ENCODE peak calls at places on chromosome X, in four cellular contexts. One of them, this sample, is unnamed.

GRCh38 chrX:150543230-150544155 is 24.9 kb upstream of the MTM1 start:
- DNase-seq in PC-3: no peak
- DNase-seq in transverse colon: no peak
- DNase-seq in adipocyte: no peak
- DNase-seq in this sample: no peak

GRCh38 chrX:20438871-20439526 is 172.3 kb upstream of the RPS6KA3 start:
- DNase-seq in PC-3: no peak
- DNase-seq in transverse colon: no peak
- DNase-seq in adipocyte: no peak
- DNase-seq in this sample: no peak

GRCh38 chrX:121122332-121122731 is 74.9 kb downstream of the GLUD2 start:
- DNase-seq in PC-3: peak; percentile 33
- DNase-seq in transverse colon: no peak
- DNase-seq in adipocyte: no peak
- DNase-seq in this sample: no peak

GRCh38 chrX:106919932-106920452 is at the start of gene CLDN2:
- DNase-seq in PC-3: no peak
- DNase-seq in adipocyte: no peak
- DNase-seq in transverse colon: no peak
- DNase-seq in this sample: no peak

GRCh38 chrX:71910526-71911022 is at the start of gene NHSL2:
- DNase-seq in PC-3: no peak
- DNase-seq in adipocyte: peak; percentile 57
- DNase-seq in transverse colon: no peak
- DNase-seq in this sample: peak; percentile 63

GRCh38 chrX:109974906-109975655 is 27.8 kb upstream of the TMEM164 start:
- DNase-seq in transverse colon: no peak
- DNase-seq in PC-3: peak; percentile 3
- DNase-seq in adipocyte: no peak
- DNase-seq in this sample: no peak

GRCh38 chrX:139077303-139078131 is 366.0 kb upstream of the FGF13 start:
- DNase-seq in adipocyte: no peak
- DNase-seq in PC-3: peak; percentile 88
- DNase-seq in transverse colon: no peak
- DNase-seq in this sample: no peak

GRCh38 chrX:29281078-29281742 is 694.0 kb downstream of the IL1RAPL1 start:
- DNase-seq in adipocyte: no peak
- DNase-seq in transverse colon: no peak
- DNase-seq in PC-3: no peak
- DNase-seq in this sample: no peak

GRCh38 chrX:23888887-23889501 is 18.7 kb downstream of the APOO start:
- DNase-seq in transverse colon: no peak
- DNase-seq in adipocyte: peak; percentile 18
- DNase-seq in PC-3: peak; percentile 51
- DNase-seq in this sample: no peak

GRCh38 chrX:24241822-24242648 is 71.8 kb downstream of the SUPT20HL2 start:
- DNase-seq in transverse colon: no peak
- DNase-seq in adipocyte: peak; percentile 51
- DNase-seq in PC-3: peak; percentile 49
- DNase-seq in this sample: no peak

GRCh38 chrX:124263743-124264142 is 68.7 kb upstream of the TEX13D start:
- DNase-seq in adipocyte: no peak
- DNase-seq in PC-3: peak; percentile 18
- DNase-seq in transverse colon: no peak
- DNase-seq in this sample: no peak

GRCh38 chrX:56790778-56791177 is 61.7 kb downstream of the NBDY start:
- DNase-seq in PC-3: no peak
- DNase-seq in transverse colon: peak; percentile 1
- DNase-seq in adipocyte: no peak
- DNase-seq in this sample: no peak

GRCh38 chrX:150165776-150166610 is 197.1 kb upstream of the MAMLD1 start:
- DNase-seq in PC-3: no peak
- DNase-seq in transverse colon: no peak
- DNase-seq in adipocyte: no peak
- DNase-seq in this sample: no peak

GRCh38 chrX:152904151-152905080 is 6.5 kb downstream of the ZNF185 start:
- DNase-seq in adipocyte: peak; percentile 68
- DNase-seq in transverse colon: peak; percentile 51
- DNase-seq in PC-3: peak; percentile 60
- DNase-seq in this sample: peak; percentile 81

GRCh38 chrX:20363003-20363674 is 96.4 kb upstream of the RPS6KA3 start:
- DNase-seq in adipocyte: no peak
- DNase-seq in PC-3: no peak
- DNase-seq in transverse colon: peak; percentile 21
- DNase-seq in this sample: no peak

GRCh38 chrX:134542485-134542884 is 82.5 kb downstream of the HPRT1 start:
- DNase-seq in PC-3: peak; percentile 73
- DNase-seq in transverse colon: no peak
- DNase-seq in adipocyte: peak; percentile 62
- DNase-seq in this sample: no peak

GRCh38 chrX:21975827-21976226 is 35.3 kb downstream of the SMS start:
- DNase-seq in adipocyte: peak; percentile 60
- DNase-seq in PC-3: peak; percentile 66
- DNase-seq in transverse colon: no peak
- DNase-seq in this sample: no peak

GRCh38 chrX:56550667-56551066 is 12.8 kb upstream of the UBQLN2 start:
- DNase-seq in PC-3: no peak
- DNase-seq in adipocyte: no peak
- DNase-seq in transverse colon: no peak
- DNase-seq in this sample: no peak

GRCh38 chrX:15158736-15159406 is 111.0 kb downstream of the ASB9 start:
- DNase-seq in transverse colon: no peak
- DNase-seq in adipocyte: no peak
- DNase-seq in PC-3: peak; percentile 60
- DNase-seq in this sample: no peak

GRCh38 chrX:96576358-96576757 is 108.3 kb upstream of the DIAPH2 start:
- DNase-seq in adipocyte: peak; percentile 10
- DNase-seq in PC-3: peak; percentile 3
- DNase-seq in transverse colon: no peak
- DNase-seq in this sample: no peak

GRCh38 chrX:71533514-71533849 is 578 bp downstream of the OGT start:
- DNase-seq in adipocyte: peak; percentile 29
- DNase-seq in transverse colon: no peak
- DNase-seq in PC-3: no peak
- DNase-seq in this sample: no peak

GRCh38 chrX:22652596-22652995 is 347.2 kb upstream of the DDX53 start:
- DNase-seq in adipocyte: peak; percentile 10
- DNase-seq in transverse colon: peak; percentile 12
- DNase-seq in PC-3: peak; percentile 50
- DNase-seq in this sample: no peak

GRCh38 chrX:21840199-21840557 is 761 bp downstream of the MBTPS2 start:
- DNase-seq in PC-3: no peak
- DNase-seq in transverse colon: no peak
- DNase-seq in adipocyte: peak; percentile 7
- DNase-seq in this sample: no peak

GRCh38 chrX:131202766-131203165 is 86.3 kb downstream of the IGSF1 start:
- DNase-seq in adipocyte: no peak
- DNase-seq in PC-3: no peak
- DNase-seq in transverse colon: no peak
- DNase-seq in this sample: no peak

GRCh38 chrX:118062817-118063615 is 53.6 kb downstream of the KLHL13 start:
- DNase-seq in adipocyte: no peak
- DNase-seq in PC-3: no peak
- DNase-seq in transverse colon: no peak
- DNase-seq in this sample: no peak

GRCh38 chrX:57595381-57595811 is 3.6 kb downstream of the ZXDB start:
- DNase-seq in transverse colon: no peak
- DNase-seq in PC-3: peak; percentile 84
- DNase-seq in adipocyte: peak; percentile 62
- DNase-seq in this sample: no peak

GRCh38 chrX:118679290-118679689 is 48.1 kb upstream of the IL13RA1 start:
- DNase-seq in adipocyte: no peak
- DNase-seq in transverse colon: no peak
- DNase-seq in PC-3: no peak
- DNase-seq in this sample: no peak

GRCh38 chrX:16479206-16479869 is 170.6 kb upstream of the S100G start:
- DNase-seq in PC-3: peak; percentile 92
- DNase-seq in transverse colon: no peak
- DNase-seq in adipocyte: peak; percentile 22
- DNase-seq in this sample: no peak

GRCh38 chrX:86806786-86807185 is 658.5 kb downstream of the DACH2 start:
- DNase-seq in PC-3: peak; percentile 24
- DNase-seq in adipocyte: peak; percentile 0
- DNase-seq in transverse colon: no peak
- DNase-seq in this sample: no peak

GRCh38 chrX:13885591-13885990 is 68.7 kb upstream of the GPM6B start:
- DNase-seq in transverse colon: no peak
- DNase-seq in PC-3: no peak
- DNase-seq in adipocyte: no peak
- DNase-seq in this sample: no peak

GRCh38 chrX:108362026-108362425 is 76.2 kb downstream of the COL4A6 start:
- DNase-seq in transverse colon: no peak
- DNase-seq in adipocyte: no peak
- DNase-seq in PC-3: peak; percentile 20
- DNase-seq in this sample: no peak

GRCh38 chrX:65587616-65588526 is 53.3 kb upstream of the LAS1L start:
- DNase-seq in transverse colon: peak; percentile 86
- DNase-seq in PC-3: peak; percentile 74
- DNase-seq in adipocyte: peak; percentile 59
- DNase-seq in this sample: peak; percentile 76

GRCh38 chrX:1185556-1185955 is 26.9 kb downstream of the CRLF2 start:
- DNase-seq in transverse colon: no peak
- DNase-seq in PC-3: no peak
- DNase-seq in adipocyte: no peak
- DNase-seq in this sample: no peak

GRCh38 chrX:115560978-115561604 is at the start of gene PLS3:
- DNase-seq in transverse colon: peak; percentile 72
- DNase-seq in PC-3: peak; percentile 78
- DNase-seq in adipocyte: peak; percentile 86
- DNase-seq in this sample: peak; percentile 84

GRCh38 chrX:94742772-94743171 is 1068.8 kb downstream of the FAM133A start:
- DNase-seq in PC-3: no peak
- DNase-seq in adipocyte: no peak
- DNase-seq in transverse colon: no peak
- DNase-seq in this sample: no peak

GRCh38 chrX:54808109-54808604 is 612 bp downstream of the MAGED2 start:
- DNase-seq in adipocyte: peak; percentile 73
- DNase-seq in transverse colon: peak; percentile 65
- DNase-seq in PC-3: no peak
- DNase-seq in this sample: peak; percentile 40

GRCh38 chrX:67544871-67545771 is 1.3 kb downstream of the AR start:
- DNase-seq in transverse colon: no peak
- DNase-seq in adipocyte: peak; percentile 44
- DNase-seq in PC-3: no peak
- DNase-seq in this sample: peak; percentile 62

GRCh38 chrX:39953879-39954278 is 143.9 kb downstream of the BCOR start:
- DNase-seq in adipocyte: peak; percentile 66
- DNase-seq in transverse colon: peak; percentile 86
- DNase-seq in PC-3: peak; percentile 94
- DNase-seq in this sample: peak; percentile 87

GRCh38 chrX:69277961-69278795 is 112.9 kb upstream of the PJA1 start:
- DNase-seq in adipocyte: no peak
- DNase-seq in PC-3: no peak
- DNase-seq in transverse colon: no peak
- DNase-seq in this sample: no peak
- H3K4me3 ChIP-seq in adipocyte: no peak overlapping the region
- H3K4me3 ChIP-seq in PC-3: no peak overlapping the region
- H3K4me3 ChIP-seq in transverse colon: no peak overlapping the region
- H3K4me3 ChIP-seq in this sample: no peak overlapping the region

GRCh38 chrX:154529206-154529612 is 13.2 kb upstream of the FAM3A start:
- DNase-seq in adipocyte: no peak
- DNase-seq in transverse colon: no peak
- DNase-seq in PC-3: no peak
- DNase-seq in this sample: no peak

GRCh38 chrX:154530286-154530685 is 14.3 kb upstream of the FAM3A start:
- DNase-seq in PC-3: no peak
- DNase-seq in adipocyte: no peak
- DNase-seq in transverse colon: no peak
- DNase-seq in this sample: no peak

GRCh38 chrX:154534526-154535322 is 11.9 kb downstream of the G6PD start:
- DNase-seq in PC-3: peak; percentile 85
- DNase-seq in adipocyte: peak; percentile 90
- DNase-seq in transverse colon: peak; percentile 92
- DNase-seq in this sample: peak; percentile 93

GRCh38 chrX:154532690-154533089 is 14.0 kb downstream of the G6PD start:
- DNase-seq in transverse colon: no peak
- DNase-seq in adipocyte: no peak
- DNase-seq in PC-3: no peak
- DNase-seq in this sample: no peak

DNA sequence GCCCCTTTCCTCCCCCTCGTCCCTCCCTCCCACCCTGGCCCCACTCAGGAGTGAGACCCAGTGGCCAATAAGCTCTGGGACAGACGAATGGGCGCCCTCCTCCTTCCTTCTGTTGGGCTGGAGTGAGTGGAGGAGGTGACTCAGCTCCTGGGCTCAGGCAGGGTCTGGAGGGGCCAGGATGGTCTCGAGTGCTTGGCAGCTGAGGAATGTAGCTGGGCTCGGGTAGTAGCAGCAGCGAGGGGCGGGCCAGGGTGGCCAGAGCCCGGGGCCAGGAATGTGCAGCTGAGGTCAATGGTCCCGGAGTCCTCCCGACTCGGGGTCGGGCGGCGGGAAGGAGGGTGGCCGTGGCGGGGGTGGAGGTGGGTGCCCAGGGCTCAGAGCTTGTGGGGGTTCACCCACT is 15.0 kb downstream of the G6PD start:
- DNase-seq in PC-3: no peak
- DNase-seq in transverse colon: no peak
- DNase-seq in adipocyte: peak; percentile 31
- DNase-seq in this sample: no peak
- H3K36me3 ChIP-seq in PC-3: peaks cover 24% of the 10 kb centered on the region
- H3K36me3 ChIP-seq in transverse colon: no peaks in the 10 kb centered on the region
- H3K36me3 ChIP-seq in adipocyte: peaks cover 49% of the 10 kb centered on the region
- H3K36me3 ChIP-seq in this sample: no peaks in the 10 kb centered on the region

GRCh38 chrX:2697306-2697705 is 6.2 kb downstream of the CD99 start:
- DNase-seq in adipocyte: no peak
- DNase-seq in transverse colon: no peak
- DNase-seq in PC-3: peak; percentile 59
- DNase-seq in this sample: no peak
- H3K4me1 ChIP-seq in adipocyte: peaks cover 50% of the 10 kb centered on the region
- H3K4me1 ChIP-seq in transverse colon: peaks cover 87% of the 10 kb centered on the region
- H3K4me1 ChIP-seq in PC-3: peaks cover 37% of the 10 kb centered on the region
- H3K4me1 ChIP-seq in this sample: no peaks in the 10 kb centered on the region

DNA sequence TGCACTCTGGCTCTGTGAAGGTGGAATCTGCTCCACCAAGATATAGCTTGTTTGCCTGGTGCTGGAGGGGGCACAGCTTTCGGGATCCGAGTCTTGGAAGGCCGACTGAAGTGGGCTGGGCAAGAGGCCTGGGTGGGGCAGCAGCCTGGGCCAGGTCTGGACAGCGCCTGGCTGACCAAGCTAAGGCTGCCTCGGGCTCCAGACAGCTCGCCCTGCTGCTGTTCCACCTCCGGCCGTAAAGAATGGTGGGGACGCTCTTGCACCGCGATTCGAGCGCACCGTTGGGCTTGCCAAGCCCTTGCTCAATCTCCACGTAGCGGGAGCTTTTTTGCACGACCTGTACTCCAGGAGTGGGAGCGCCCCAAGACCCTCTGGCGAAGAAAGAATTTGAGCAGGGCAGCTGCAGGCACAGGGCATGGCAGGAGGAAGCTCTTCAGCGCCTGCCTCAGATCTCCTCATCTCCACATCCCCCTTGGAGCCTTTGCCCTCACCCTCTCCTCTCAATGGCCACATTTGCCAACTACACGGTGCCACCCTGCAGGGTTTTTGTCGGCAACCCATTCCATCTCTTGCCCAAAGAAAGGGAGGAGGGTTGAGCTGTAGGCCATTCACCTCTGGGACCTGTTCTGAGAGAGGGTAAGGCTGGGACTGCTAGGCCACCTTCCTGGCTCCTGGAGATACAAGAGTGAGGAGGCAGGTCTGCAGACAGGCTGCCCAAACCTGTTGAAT is 18.9 kb downstream of the CNGA2 start:
- DNase-seq in transverse colon: peak; percentile 28
- DNase-seq in PC-3: peak; percentile 39
- DNase-seq in adipocyte: peak; percentile 85
- DNase-seq in this sample: peak; percentile 66
- H3K4me3 ChIP-seq in transverse colon: no peak overlapping the region
- H3K4me3 ChIP-seq in PC-3: no peak overlapping the region
- H3K4me3 ChIP-seq in adipocyte: no peak overlapping the region
- H3K4me3 ChIP-seq in this sample: no peak overlapping the region

This sample was measured in pancreas.